ENCODE peak calls at places on chromosomes 12 and 14, in five cellular contexts. One of them, this sample, is unnamed.

GRCh38 chr14:87231336-87232026 is 761.5 kb downstream of the GALC start:
- DNase-seq in stimulated activated CD4-positive, alpha-beta T cell treated with anti-CD3 and anti-CD28 coated beads, Interleukin-1b, Interleukin-23, amount 100 ng/mL, for 1 hour: no peak
- DNase-seq in tibial artery: no peak
- DNase-seq in pancreas: no peak
- DNase-seq in SIG-M5: no peak
- DNase-seq in this sample: no peak

GRCh38 chr14:60092516-60092915 is 793 bp downstream of the PCNX4 start:
- DNase-seq in stimulated activated CD4-positive, alpha-beta T cell treated with anti-CD3 and anti-CD28 coated beads, Interleukin-1b, Interleukin-23, amount 100 ng/mL, for 1 hour: no peak
- DNase-seq in tibial artery: no peak
- DNase-seq in SIG-M5: no peak
- DNase-seq in pancreas: peak
- DNase-seq in this sample: no peak

GRCh38 chr14:74457511-74457910 is 31.5 kb upstream of the SYNDIG1L start:
- DNase-seq in stimulated activated CD4-positive, alpha-beta T cell treated with anti-CD3 and anti-CD28 coated beads, Interleukin-1b, Interleukin-23, amount 100 ng/mL, for 1 hour: no peak
- DNase-seq in SIG-M5: no peak
- DNase-seq in tibial artery: no peak
- DNase-seq in pancreas: no peak
- DNase-seq in this sample: no peak

GRCh38 chr12:108839011-108839889 is 18.1 kb downstream of the SSH1 start:
- DNase-seq in tibial artery: peak
- DNase-seq in stimulated activated CD4-positive, alpha-beta T cell treated with anti-CD3 and anti-CD28 coated beads, Interleukin-1b, Interleukin-23, amount 100 ng/mL, for 1 hour: no peak
- DNase-seq in SIG-M5: no peak
- DNase-seq in pancreas: no peak
- DNase-seq in this sample: peak

GRCh38 chr12:114369088-114369487 is 36.9 kb downstream of the TBX5 start:
- DNase-seq in stimulated activated CD4-positive, alpha-beta T cell treated with anti-CD3 and anti-CD28 coated beads, Interleukin-1b, Interleukin-23, amount 100 ng/mL, for 1 hour: no peak
- DNase-seq in pancreas: no peak
- DNase-seq in tibial artery: no peak
- DNase-seq in SIG-M5: no peak
- DNase-seq in this sample: no peak

GRCh38 chr12:32868885-32869284 is 27.7 kb downstream of the PKP2 start:
- DNase-seq in SIG-M5: no peak
- DNase-seq in pancreas: no peak
- DNase-seq in tibial artery: no peak
- DNase-seq in stimulated activated CD4-positive, alpha-beta T cell treated with anti-CD3 and anti-CD28 coated beads, Interleukin-1b, Interleukin-23, amount 100 ng/mL, for 1 hour: no peak
- DNase-seq in this sample: no peak

GRCh38 chr12:93979189-93979588 is 169.2 kb upstream of the PLXNC1 start:
- DNase-seq in SIG-M5: no peak
- DNase-seq in tibial artery: no peak
- DNase-seq in pancreas: peak
- DNase-seq in stimulated activated CD4-positive, alpha-beta T cell treated with anti-CD3 and anti-CD28 coated beads, Interleukin-1b, Interleukin-23, amount 100 ng/mL, for 1 hour: no peak
- DNase-seq in this sample: no peak

GRCh38 chr12:115149685-115150378 is 465.9 kb upstream of the TBX3 start:
- DNase-seq in pancreas: no peak
- DNase-seq in SIG-M5: no peak
- DNase-seq in tibial artery: no peak
- DNase-seq in stimulated activated CD4-positive, alpha-beta T cell treated with anti-CD3 and anti-CD28 coated beads, Interleukin-1b, Interleukin-23, amount 100 ng/mL, for 1 hour: no peak
- DNase-seq in this sample: no peak

GRCh38 chr14:93937519-93937918 is 10.4 kb downstream of the FAM181A start:
- DNase-seq in tibial artery: no peak
- DNase-seq in SIG-M5: no peak
- DNase-seq in stimulated activated CD4-positive, alpha-beta T cell treated with anti-CD3 and anti-CD28 coated beads, Interleukin-1b, Interleukin-23, amount 100 ng/mL, for 1 hour: no peak
- DNase-seq in pancreas: no peak
- DNase-seq in this sample: no peak